ENCODE peak calls at places on chromosomes 13 and 19, in ten cellular contexts. One of them, this sample, is unnamed.

GRCh38 chr13:49052801-49053200 is 77.1 kb downstream of the FNDC3A start:
- DNase-seq in cardiac fibroblast: peak
- DNase-seq in AG10803: no peak
- DNase-seq in type B pancreatic cell: no peak
- DNase-seq in neural progenitor cell: no peak
- DNase-seq in pancreas: no peak
- DNase-seq in fibroblast of lung: peak
- DNase-seq in OCI-LY7: no peak
- DNase-seq in NB4: no peak
- DNase-seq in H9: no peak
- DNase-seq in this sample: no peak

GRCh38 chr13:110306960-110307696 is at the start of the genes COL4A1 and COL4A2:
- DNase-seq in cardiac fibroblast: peak
- DNase-seq in AG10803: peak
- DNase-seq in type B pancreatic cell: peak
- DNase-seq in neural progenitor cell: peak
- DNase-seq in pancreas: peak
- DNase-seq in fibroblast of lung: peak
- DNase-seq in OCI-LY7: no peak
- DNase-seq in NB4: no peak
- DNase-seq in H9: peak
- DNase-seq in this sample: no peak

GRCh38 chr19:50705422-50706019 is 14.1 kb downstream of the SHANK1 start:
- DNase-seq in cardiac fibroblast: peak
- DNase-seq in AG10803: peak
- DNase-seq in type B pancreatic cell: no peak
- DNase-seq in neural progenitor cell: peak
- DNase-seq in pancreas: peak
- DNase-seq in fibroblast of lung: peak
- DNase-seq in OCI-LY7: peak
- DNase-seq in NB4: peak
- DNase-seq in H9: peak
- DNase-seq in this sample: no peak

GRCh38 chr13:32825481-32825880 is 190.7 kb upstream of the KL start:
- DNase-seq in cardiac fibroblast: no peak
- DNase-seq in AG10803: no peak
- DNase-seq in type B pancreatic cell: no peak
- DNase-seq in neural progenitor cell: no peak
- DNase-seq in pancreas: no peak
- DNase-seq in fibroblast of lung: no peak
- DNase-seq in OCI-LY7: no peak
- DNase-seq in NB4: no peak
- DNase-seq in H9: no peak
- DNase-seq in this sample: no peak

GRCh38 chr19:36209372-36209771 is 5.1 kb downstream of the ZNF565 start:
- DNase-seq in cardiac fibroblast: no peak
- DNase-seq in AG10803: no peak
- DNase-seq in type B pancreatic cell: no peak
- DNase-seq in neural progenitor cell: no peak
- DNase-seq in pancreas: no peak
- DNase-seq in fibroblast of lung: no peak
- DNase-seq in OCI-LY7: no peak
- DNase-seq in NB4: no peak
- DNase-seq in H9: no peak
- DNase-seq in this sample: no peak

GRCh38 chr13:46615888-46616531 is 63.0 kb downstream of the LRCH1 start:
- DNase-seq in cardiac fibroblast: peak
- DNase-seq in AG10803: no peak
- DNase-seq in type B pancreatic cell: no peak
- DNase-seq in neural progenitor cell: no peak
- DNase-seq in pancreas: no peak
- DNase-seq in fibroblast of lung: peak
- DNase-seq in OCI-LY7: no peak
- DNase-seq in NB4: no peak
- DNase-seq in H9: no peak
- DNase-seq in this sample: no peak

GRCh38 chr19:45428385-45429231 is 4.9 kb upstream of the ERCC1 start:
- DNase-seq in cardiac fibroblast: peak
- DNase-seq in AG10803: peak
- DNase-seq in type B pancreatic cell: no peak
- DNase-seq in neural progenitor cell: peak
- DNase-seq in pancreas: peak
- DNase-seq in fibroblast of lung: peak
- DNase-seq in OCI-LY7: peak
- DNase-seq in NB4: peak
- DNase-seq in H9: peak
- DNase-seq in this sample: no peak

GRCh38 chr13:110228936-110229904 is 77.7 kb downstream of the COL4A1 start:
- DNase-seq in cardiac fibroblast: peak
- DNase-seq in AG10803: peak
- DNase-seq in type B pancreatic cell: peak
- DNase-seq in neural progenitor cell: no peak
- DNase-seq in pancreas: no peak
- DNase-seq in fibroblast of lung: no peak
- DNase-seq in OCI-LY7: no peak
- DNase-seq in NB4: no peak
- DNase-seq in H9: no peak
- DNase-seq in this sample: no peak

GRCh38 chr13:99501952-99502310 is 659 bp downstream of the TM9SF2 start:
- DNase-seq in cardiac fibroblast: peak
- DNase-seq in AG10803: peak
- DNase-seq in type B pancreatic cell: no peak
- DNase-seq in neural progenitor cell: no peak
- DNase-seq in pancreas: peak
- DNase-seq in fibroblast of lung: peak
- DNase-seq in OCI-LY7: peak
- DNase-seq in NB4: peak
- DNase-seq in H9: no peak
- DNase-seq in this sample: no peak

DNA sequence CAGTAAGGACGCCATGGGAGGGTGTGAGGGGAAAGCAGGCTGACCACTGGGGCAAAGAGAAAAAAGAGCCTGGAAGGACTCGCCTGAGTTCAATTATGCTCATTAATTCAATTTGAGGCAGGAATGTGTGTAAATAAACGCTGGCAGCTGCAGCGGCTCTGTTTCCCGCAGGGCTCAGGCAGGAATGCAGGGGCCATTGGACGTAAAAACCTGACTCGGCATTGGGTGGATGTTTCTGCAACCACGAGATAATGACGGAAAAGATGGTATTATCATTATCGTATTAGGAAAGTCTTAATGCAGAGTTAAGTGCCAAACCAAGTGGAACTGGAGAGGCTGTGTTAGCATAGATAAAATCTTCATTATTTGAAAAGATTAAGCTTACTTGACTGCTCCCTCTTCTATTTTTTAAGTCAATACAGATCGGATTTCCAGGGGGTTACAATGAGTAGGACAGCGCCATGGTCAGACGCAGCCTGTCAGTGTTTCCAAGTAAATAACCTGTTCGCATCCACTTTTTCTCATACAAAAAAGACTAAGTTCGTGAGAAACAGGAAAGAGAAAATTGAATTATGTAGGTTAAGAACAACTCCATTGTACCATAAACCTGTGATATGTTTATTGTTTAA is 169.8 kb downstream of the SHISA2 start:
- DNase-seq in cardiac fibroblast: no peak
- DNase-seq in AG10803: no peak
- DNase-seq in type B pancreatic cell: no peak
- DNase-seq in neural progenitor cell: peak
- DNase-seq in pancreas: no peak
- DNase-seq in fibroblast of lung: peak
- DNase-seq in OCI-LY7: no peak
- DNase-seq in NB4: no peak
- DNase-seq in H9: no peak
- DNase-seq in this sample: no peak
- TF ChIP-seq CTCF in cardiac fibroblast: no peak
- TF ChIP-seq CTCF in AG10803: no peak
- TF ChIP-seq CTCF in type B pancreatic cell: no peak
- TF ChIP-seq CTCF in neural progenitor cell: peak
- TF ChIP-seq CTCF in pancreas: no peak
- TF ChIP-seq CTCF in fibroblast of lung: no peak
- TF ChIP-seq CTCF in OCI-LY7: no peak
- TF ChIP-seq CTCF in NB4: no peak
- TF ChIP-seq CTCF in H9: no peak
- TF ChIP-seq CTCF in this sample: no peak

GRCh38 chr13:42885325-42885724 is 103.9 kb downstream of the FAM216B start:
- DNase-seq in cardiac fibroblast: peak
- DNase-seq in AG10803: no peak
- DNase-seq in type B pancreatic cell: no peak
- DNase-seq in neural progenitor cell: no peak
- DNase-seq in pancreas: no peak
- DNase-seq in fibroblast of lung: no peak
- DNase-seq in OCI-LY7: no peak
- DNase-seq in NB4: no peak
- DNase-seq in H9: no peak
- DNase-seq in this sample: no peak

GRCh38 chr13:42883142-42883541 is 101.8 kb downstream of the FAM216B start:
- DNase-seq in cardiac fibroblast: peak
- DNase-seq in AG10803: no peak
- DNase-seq in type B pancreatic cell: no peak
- DNase-seq in neural progenitor cell: no peak
- DNase-seq in pancreas: no peak
- DNase-seq in fibroblast of lung: no peak
- DNase-seq in OCI-LY7: no peak
- DNase-seq in NB4: no peak
- DNase-seq in H9: no peak
- DNase-seq in this sample: no peak

GRCh38 chr13:42880241-42880640 is 98.9 kb downstream of the FAM216B start:
- DNase-seq in cardiac fibroblast: peak
- DNase-seq in AG10803: peak
- DNase-seq in type B pancreatic cell: no peak
- DNase-seq in neural progenitor cell: no peak
- DNase-seq in pancreas: no peak
- DNase-seq in fibroblast of lung: no peak
- DNase-seq in OCI-LY7: no peak
- DNase-seq in NB4: no peak
- DNase-seq in H9: no peak
- DNase-seq in this sample: no peak

GRCh38 chr13:42878721-42879120 is 97.3 kb downstream of the FAM216B start:
- DNase-seq in cardiac fibroblast: peak
- DNase-seq in AG10803: peak
- DNase-seq in type B pancreatic cell: no peak
- DNase-seq in neural progenitor cell: no peak
- DNase-seq in pancreas: no peak
- DNase-seq in fibroblast of lung: no peak
- DNase-seq in OCI-LY7: no peak
- DNase-seq in NB4: no peak
- DNase-seq in H9: no peak
- DNase-seq in this sample: no peak

GRCh38 chr13:42883771-42884170 is 102.4 kb downstream of the FAM216B start:
- DNase-seq in cardiac fibroblast: peak
- DNase-seq in AG10803: peak
- DNase-seq in type B pancreatic cell: no peak
- DNase-seq in neural progenitor cell: peak
- DNase-seq in pancreas: no peak
- DNase-seq in fibroblast of lung: peak
- DNase-seq in OCI-LY7: no peak
- DNase-seq in NB4: peak
- DNase-seq in H9: no peak
- DNase-seq in this sample: no peak
- TF ChIP-seq CTCF in cardiac fibroblast: peak
- TF ChIP-seq CTCF in AG10803: peak
- TF ChIP-seq CTCF in type B pancreatic cell: peak
- TF ChIP-seq CTCF in neural progenitor cell: peak
- TF ChIP-seq CTCF in pancreas: no peak
- TF ChIP-seq CTCF in fibroblast of lung: no peak
- TF ChIP-seq CTCF in OCI-LY7: no peak
- TF ChIP-seq CTCF in NB4: no peak
- TF ChIP-seq CTCF in H9: peak
- TF ChIP-seq CTCF in this sample: no peak

DNA sequence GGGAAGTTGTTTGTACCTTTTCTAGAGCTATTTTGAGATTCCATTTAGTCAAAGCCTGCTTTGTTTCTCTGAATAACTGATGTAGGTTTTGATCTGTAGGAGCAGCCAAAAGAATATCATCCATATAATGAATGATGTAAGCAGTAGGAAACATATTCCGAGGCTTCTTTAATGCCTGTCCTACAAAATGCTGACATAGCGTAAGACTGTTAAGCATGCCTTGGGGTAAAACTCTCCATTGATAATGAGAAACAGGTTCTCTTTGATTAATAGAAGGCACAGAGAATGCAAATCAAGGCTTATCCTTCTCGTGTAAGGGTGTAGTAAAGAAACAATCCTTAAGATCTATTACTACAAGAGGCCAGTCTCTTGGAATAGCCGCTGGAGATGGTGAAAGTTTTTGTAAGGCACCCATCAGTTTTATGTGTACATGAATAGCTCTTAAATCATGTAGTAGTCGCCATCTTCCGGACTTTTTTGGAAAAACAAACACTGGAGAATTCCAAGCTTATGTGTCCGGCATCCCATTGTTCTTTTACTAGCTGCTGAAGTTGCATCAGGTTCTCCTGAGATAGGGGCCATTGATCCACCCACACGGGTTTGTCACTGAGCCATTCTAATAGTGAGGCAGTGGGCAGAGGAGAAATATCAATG is 13.5 kb downstream of the FPR3 start:
- DNase-seq in cardiac fibroblast: peak
- DNase-seq in AG10803: peak
- DNase-seq in type B pancreatic cell: no peak
- DNase-seq in neural progenitor cell: no peak
- DNase-seq in pancreas: no peak
- DNase-seq in fibroblast of lung: peak
- DNase-seq in OCI-LY7: no peak
- DNase-seq in NB4: no peak
- DNase-seq in H9: no peak
- DNase-seq in this sample: no peak
- TF ChIP-seq CTCF in cardiac fibroblast: peak
- TF ChIP-seq CTCF in AG10803: peak
- TF ChIP-seq CTCF in type B pancreatic cell: no peak
- TF ChIP-seq CTCF in neural progenitor cell: no peak
- TF ChIP-seq CTCF in pancreas: no peak
- TF ChIP-seq CTCF in fibroblast of lung: peak
- TF ChIP-seq CTCF in OCI-LY7: no peak
- TF ChIP-seq CTCF in NB4: no peak
- TF ChIP-seq CTCF in H9: no peak
- TF ChIP-seq CTCF in this sample: no peak

DNA sequence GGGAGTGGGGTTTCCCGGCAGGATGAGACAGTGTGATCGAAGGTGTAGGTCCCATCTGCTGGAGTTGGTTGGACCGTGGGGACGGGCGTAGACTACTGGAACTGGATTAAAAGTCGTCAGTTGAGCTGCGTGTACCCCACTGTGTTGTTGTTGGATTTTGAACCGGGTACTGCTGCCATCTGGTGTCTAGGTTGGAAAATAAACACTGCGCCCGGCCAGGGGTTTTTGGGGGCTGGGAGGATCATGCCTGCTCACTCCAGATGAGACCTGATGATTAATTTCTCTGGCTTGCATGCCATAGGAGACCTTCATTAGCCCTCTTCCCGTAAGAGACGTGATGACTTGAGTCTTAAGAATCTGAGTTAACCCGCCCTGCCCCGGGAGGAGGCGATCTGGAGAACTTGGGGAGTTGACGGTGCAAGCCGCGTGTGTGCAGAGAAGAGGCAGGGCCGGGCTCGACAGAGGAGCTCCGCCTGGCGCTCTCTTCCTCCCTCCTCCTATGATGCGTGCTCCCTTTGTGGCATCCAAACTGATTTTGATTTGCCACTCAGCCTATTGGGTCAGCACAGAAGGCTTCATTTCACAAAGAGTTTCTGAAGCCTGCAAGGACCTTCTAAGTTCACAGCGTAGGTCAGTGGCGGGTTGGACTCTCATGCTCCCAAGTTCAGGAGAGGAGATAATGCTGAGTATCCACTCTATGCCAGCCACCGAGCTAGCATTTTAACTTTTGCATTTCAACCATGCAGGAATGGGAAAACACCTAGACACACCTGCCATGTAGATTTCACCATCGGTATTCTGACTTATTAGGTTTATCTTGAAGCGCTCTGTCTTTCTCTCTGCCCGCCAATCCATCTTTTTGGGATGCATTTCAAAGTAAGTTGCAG is 2.7 kb downstream of the UHRF1 start:
- DNase-seq in cardiac fibroblast: peak
- DNase-seq in AG10803: peak
- DNase-seq in type B pancreatic cell: no peak
- DNase-seq in neural progenitor cell: peak
- DNase-seq in pancreas: no peak
- DNase-seq in fibroblast of lung: peak
- DNase-seq in OCI-LY7: peak
- DNase-seq in NB4: peak
- DNase-seq in H9: no peak
- DNase-seq in this sample: peak
- TF ChIP-seq CTCF in cardiac fibroblast: peak
- TF ChIP-seq CTCF in AG10803: peak
- TF ChIP-seq CTCF in type B pancreatic cell: peak
- TF ChIP-seq CTCF in neural progenitor cell: peak
- TF ChIP-seq CTCF in pancreas: no peak
- TF ChIP-seq CTCF in fibroblast of lung: peak
- TF ChIP-seq CTCF in OCI-LY7: peak
- TF ChIP-seq CTCF in NB4: peak
- TF ChIP-seq CTCF in H9: peak
- TF ChIP-seq CTCF in this sample: no peak